ENCODE peak calls at places on chromosome 12, in four cellular contexts. One of them, this sample, is unnamed.

GRCh38 chr12:57579677-57580465 is 11.1 kb upstream of the PIP4K2C start:
- DNase-seq in H1: no peak
- DNase-seq in transverse colon: no peak
- DNase-seq in brain microvascular endothelial cell: no peak
- DNase-seq in this sample: no peak

GRCh38 chr12:16670456-16671050 is 64.6 kb upstream of the LMO3 start:
- DNase-seq in transverse colon: no peak
- DNase-seq in brain microvascular endothelial cell: no peak
- DNase-seq in H1: no peak
- DNase-seq in this sample: no peak

GRCh38 chr12:82973601-82974000 is 286.9 kb downstream of the TMTC2 start:
- DNase-seq in H1: no peak
- DNase-seq in transverse colon: no peak
- DNase-seq in brain microvascular endothelial cell: no peak
- DNase-seq in this sample: no peak

GRCh38 chr12:6631549-6631961 is 4.2 kb downstream of the LPAR5 start:
- DNase-seq in brain microvascular endothelial cell: no peak
- DNase-seq in H1: no peak
- DNase-seq in transverse colon: peak
- DNase-seq in this sample: no peak

GRCh38 chr12:114668905-114669304 is 15.1 kb downstream of the TBX3 start:
- DNase-seq in brain microvascular endothelial cell: no peak
- DNase-seq in H1: no peak
- DNase-seq in transverse colon: no peak
- DNase-seq in this sample: no peak

GRCh38 chr12:123813349-123813748 is 51.2 kb downstream of the DNAH10 start:
- DNase-seq in brain microvascular endothelial cell: no peak
- DNase-seq in transverse colon: no peak
- DNase-seq in H1: no peak
- DNase-seq in this sample: no peak

GRCh38 chr12:96427269-96427729 is 27.1 kb upstream of the CDK17 start:
- DNase-seq in transverse colon: peak
- DNase-seq in H1: no peak
- DNase-seq in brain microvascular endothelial cell: peak
- DNase-seq in this sample: no peak

GRCh38 chr12:21637985-21638891 is 19.4 kb downstream of the LDHB start:
- DNase-seq in transverse colon: no peak
- DNase-seq in brain microvascular endothelial cell: peak
- DNase-seq in H1: no peak
- DNase-seq in this sample: no peak

GRCh38 chr12:88946377-88946997 is 366.2 kb upstream of the KITLG start:
- DNase-seq in H1: no peak
- DNase-seq in transverse colon: no peak
- DNase-seq in brain microvascular endothelial cell: peak
- DNase-seq in this sample: no peak

GRCh38 chr12:62732861-62733427 is 202.0 kb downstream of the PPM1H start:
- DNase-seq in transverse colon: no peak
- DNase-seq in brain microvascular endothelial cell: peak
- DNase-seq in H1: no peak
- DNase-seq in this sample: no peak

GRCh38 chr12:131101006-131101405 is 147.3 kb downstream of the ADGRD1 start:
- DNase-seq in brain microvascular endothelial cell: no peak
- DNase-seq in H1: no peak
- DNase-seq in transverse colon: no peak
- DNase-seq in this sample: peak

GRCh38 chr12:68641138-68641537 is 30.4 kb downstream of the RAP1B start:
- DNase-seq in H1: no peak
- DNase-seq in transverse colon: peak
- DNase-seq in brain microvascular endothelial cell: no peak
- DNase-seq in this sample: no peak

GRCh38 chr12:95205685-95206084 is 11.6 kb downstream of the FGD6 start:
- DNase-seq in brain microvascular endothelial cell: peak
- DNase-seq in H1: no peak
- DNase-seq in transverse colon: no peak
- DNase-seq in this sample: no peak

GRCh38 chr12:14554281-14555008 is 13.2 kb downstream of the PLBD1 start:
- DNase-seq in H1: no peak
- DNase-seq in brain microvascular endothelial cell: peak
- DNase-seq in transverse colon: peak
- DNase-seq in this sample: no peak

GRCh38 chr12:76026643-76027063 is 4.9 kb downstream of the PHLDA1 start:
- DNase-seq in H1: no peak
- DNase-seq in brain microvascular endothelial cell: peak
- DNase-seq in transverse colon: no peak
- DNase-seq in this sample: no peak

GRCh38 chr12:106341086-106341879 is 16.3 kb upstream of the POLR3B start:
- DNase-seq in brain microvascular endothelial cell: no peak
- DNase-seq in H1: no peak
- DNase-seq in transverse colon: no peak
- DNase-seq in this sample: no peak

GRCh38 chr12:113269257-113269943 is 48.1 kb downstream of the TPCN1 start:
- DNase-seq in brain microvascular endothelial cell: no peak
- DNase-seq in transverse colon: no peak
- DNase-seq in H1: no peak
- DNase-seq in this sample: no peak

GRCh38 chr12:109053382-109054123 is 1.2 kb downstream of the USP30 start:
- DNase-seq in transverse colon: no peak
- DNase-seq in H1: no peak
- DNase-seq in brain microvascular endothelial cell: no peak
- DNase-seq in this sample: no peak

GRCh38 chr12:121579190-121579791 is 1.5 kb downstream of the KDM2B start:
- DNase-seq in H1: peak
- DNase-seq in transverse colon: peak
- DNase-seq in brain microvascular endothelial cell: no peak
- DNase-seq in this sample: no peak

GRCh38 chr12:96425973-96426372 is 25.7 kb upstream of the CDK17 start:
- DNase-seq in H1: no peak
- DNase-seq in brain microvascular endothelial cell: no peak
- DNase-seq in transverse colon: no peak
- DNase-seq in this sample: no peak

GRCh38 chr12:131116437-131117117 is 162.9 kb downstream of the ADGRD1 start:
- DNase-seq in H1: peak
- DNase-seq in transverse colon: no peak
- DNase-seq in brain microvascular endothelial cell: no peak
- DNase-seq in this sample: no peak

GRCh38 chr12:93109794-93110203 is 180.7 kb upstream of the EEA1 start:
- DNase-seq in H1: no peak
- DNase-seq in transverse colon: no peak
- DNase-seq in brain microvascular endothelial cell: no peak
- DNase-seq in this sample: no peak

GRCh38 chr12:124824195-124824594 is 39.5 kb downstream of the SCARB1 start:
- DNase-seq in H1: no peak
- DNase-seq in transverse colon: no peak
- DNase-seq in brain microvascular endothelial cell: no peak
- DNase-seq in this sample: no peak

GRCh38 chr12:28998662-28999120 is 150.4 kb upstream of the FAR2 start:
- DNase-seq in H1: no peak
- DNase-seq in brain microvascular endothelial cell: peak
- DNase-seq in transverse colon: no peak
- DNase-seq in this sample: no peak

GRCh38 chr12:45464699-45465098 is 248.8 kb downstream of the ANO6 start:
- DNase-seq in transverse colon: no peak
- DNase-seq in H1: no peak
- DNase-seq in brain microvascular endothelial cell: no peak
- DNase-seq in this sample: no peak

GRCh38 chr12:109738209-109738608 is 24.6 kb downstream of the FAM222A start:
- DNase-seq in H1: no peak
- DNase-seq in brain microvascular endothelial cell: no peak
- DNase-seq in transverse colon: no peak
- DNase-seq in this sample: no peak

GRCh38 chr12:52346596-52346995 is 20.7 kb downstream of the KRT85 start:
- DNase-seq in brain microvascular endothelial cell: no peak
- DNase-seq in H1: no peak
- DNase-seq in transverse colon: no peak
- DNase-seq in this sample: no peak
- TF ChIP-seq CTCF in brain microvascular endothelial cell: no peak
- TF ChIP-seq CTCF in H1: no peak
- TF ChIP-seq CTCF in transverse colon: no peak
- TF ChIP-seq CTCF in this sample: no peak

GRCh38 chr12:49609875-49610154 is 4.4 kb upstream of the FAM186B start:
- DNase-seq in brain microvascular endothelial cell: no peak
- DNase-seq in transverse colon: no peak
- DNase-seq in H1: no peak
- DNase-seq in this sample: no peak
- TF ChIP-seq CTCF in brain microvascular endothelial cell: peak
- TF ChIP-seq CTCF in transverse colon: no peak
- TF ChIP-seq CTCF in H1: peak
- TF ChIP-seq CTCF in this sample: no peak

GRCh38 chr12:111687255-111687654 is 1.4 kb downstream of the ACAD10 start:
- DNase-seq in H1: no peak
- DNase-seq in brain microvascular endothelial cell: no peak
- DNase-seq in transverse colon: no peak
- DNase-seq in this sample: no peak
- TF ChIP-seq CTCF in H1: no peak
- TF ChIP-seq CTCF in brain microvascular endothelial cell: peak
- TF ChIP-seq CTCF in transverse colon: no peak
- TF ChIP-seq CTCF in this sample: no peak

DNA sequence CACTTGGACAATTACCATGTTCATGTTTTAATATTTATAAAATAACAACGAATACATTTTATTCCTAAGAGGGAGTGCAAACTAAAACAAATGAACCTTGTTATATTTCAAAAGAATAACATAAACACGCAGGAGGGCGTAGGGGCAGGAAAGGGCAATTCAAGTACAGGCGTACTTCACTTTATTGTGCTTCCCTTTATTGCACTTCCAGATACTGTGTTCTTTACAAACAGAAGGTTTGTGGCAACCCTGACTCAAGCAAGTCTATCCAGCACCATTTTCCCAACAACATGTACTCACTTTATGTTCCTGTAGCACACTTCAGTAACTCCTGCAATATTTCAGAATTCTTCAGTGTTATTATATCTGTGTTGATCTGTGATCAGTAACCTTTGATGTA is 84.7 kb upstream of the PLEKHA5 start:
- DNase-seq in transverse colon: peak
- DNase-seq in H1: no peak
- DNase-seq in brain microvascular endothelial cell: no peak
- DNase-seq in this sample: no peak
- TF ChIP-seq CTCF in transverse colon: no peak
- TF ChIP-seq CTCF in H1: no peak
- TF ChIP-seq CTCF in brain microvascular endothelial cell: no peak
- TF ChIP-seq CTCF in this sample: no peak

GRCh38 chr12:43758728-43759563 is at the start of the genes IRAK4 and PUS7L:
- DNase-seq in H1: peak
- DNase-seq in transverse colon: peak
- DNase-seq in brain microvascular endothelial cell: peak
- DNase-seq in this sample: peak
- TF ChIP-seq CTCF in H1: peak
- TF ChIP-seq CTCF in transverse colon: no peak
- TF ChIP-seq CTCF in brain microvascular endothelial cell: peak
- TF ChIP-seq CTCF in this sample: peak

GRCh38 chr12:46944104-46944503 is 118.3 kb upstream of the SLC38A4 start:
- DNase-seq in brain microvascular endothelial cell: peak
- DNase-seq in transverse colon: no peak
- DNase-seq in H1: no peak
- DNase-seq in this sample: no peak
- TF ChIP-seq CTCF in brain microvascular endothelial cell: peak
- TF ChIP-seq CTCF in transverse colon: no peak
- TF ChIP-seq CTCF in H1: peak
- TF ChIP-seq CTCF in this sample: peak

This sample was measured in type B pancreatic cell.